ENCODE peak calls at places on chromosomes 16 and 17, in four cellular contexts. I is stimulated activated CD8-positive, alpha-beta memory T cell treated with anti-CD3 and anti-CD28 coated beads, Interleukin-12 subunit alpha, Interleukin-12 subunit beta, amount 100 ng/mL, for 1 hour; V is KG1; P is Peyer's patch. B is an unnamed sample.

GRCh38 chr16:71734511-71734910 is 10.0 kb upstream of the PHLPP2 start:
- DNase-seq in V (no peak), P (no peak), I (no peak), B (no peak)

GRCh38 chr17:2595200-2595599 is 1.7 kb downstream of the PAFAH1B1 start:
- DNase-seq in I (no peak), V (no peak), P (no peak), B (no peak)

GRCh38 chr17:19359151-19359550 is 3.4 kb downstream of the B9D1 start:
- DNase-seq in P (no peak), I (no peak), V (no peak), B (no peak)

GRCh38 chr16:71896688-71897368 is 1.5 kb downstream of the IST1 start:
- DNase-seq in P (no peak), I (no peak), V (no peak), B (no peak)

GRCh38 chr17:15457723-15458094 is 9.7 kb downstream of the CDRT4 start:
- DNase-seq in I (no peak), P (no peak), V (no peak), B (no peak)

GRCh38 chr16:70653406-70653805 is 7.0 kb downstream of the IL34 start:
- DNase-seq in I (no peak), P (no peak), V (no peak), B (no peak)

GRCh38 chr16:2673066-2673999 is 9.0 kb upstream of the KCTD5 start:
- DNase-seq in I (peak), V (peak), P (peak), B (peak)

GRCh38 chr17:77924757-77925336 is 33.7 kb upstream of the TNRC6C start:
- DNase-seq in P (no peak), I (no peak), V (no peak), B (no peak)

GRCh38 chr16:11056090-11056988 is 112.0 kb downstream of the CLEC16A start:
- DNase-seq in I (no peak), P (no peak), V (no peak), B (no peak)

GRCh38 chr17:83173997-83174858 is 94.8 kb downstream of the METRNL start:
- DNase-seq in P (peak), I (no peak), V (no peak), B (no peak)

GRCh38 chr17:80063815-80064585 is 27.6 kb downstream of the CCDC40 start:
- DNase-seq in I (no peak), P (peak), V (no peak), B (no peak)

GRCh38 chr16:66372898-66373155 is 6.3 kb downstream of the CDH5 start:
- DNase-seq in P (no peak), I (no peak), V (no peak), B (no peak)

GRCh38 chr16:85125570-85126382 is 13.5 kb upstream of the CIBAR2 start:
- DNase-seq in V (no peak), I (no peak), P (no peak), B (no peak)

GRCh38 chr17:80991645-80992076 is at the start of gene CHMP6:
- DNase-seq in P (peak), I (peak), V (peak), B (peak)

GRCh38 chr16:84397090-84397489 is 28.8 kb downstream of the ATP2C2 start:
- DNase-seq in V (no peak), I (no peak), P (no peak), B (no peak)

GRCh38 chr17:82186221-82186620 is 26.4 kb downstream of the CCDC57 start:
- DNase-seq in I (no peak), P (no peak), V (no peak), B (no peak)

GRCh38 chr16:590165-590874 is 454 bp downstream of the RAB40C start:
- DNase-seq in V (no peak), P (no peak), I (no peak), B (peak)

GRCh38 chr17:77375917-77376651 is 235.3 kb downstream of the SEC14L1 start:
- DNase-seq in P (peak), V (no peak), I (peak), B (peak)

B was measured in effector memory CD8-positive, alpha-beta T cell.